ENCODE peak calls at places on chromosome 22, in six cellular contexts. B is NB4; J is dorsolateral prefrontal cortex; O is tibial artery; T is stimulated activated CD4-positive, alpha-beta T cell treated with anti-CD3 and anti-CD28 coated beads, Interleukin-1b, Interleukin-23, amount 100 ng/mL, for 1 hour; M is AG04450. V is an unnamed sample.
A peak's percentile ranks its signal among the peaks of the same experiment; 100 is the strongest.

GRCh38 chr22:33126881-33127280 is 68.7 kb upstream of the SYN3 start:
- DNase-seq in B (no peak), T (no peak), M (no peak), O (no peak), J (peak; percentile 10), V (peak; percentile 8)

GRCh38 chr22:38163844-38164577 is 17.6 kb downstream of the PLA2G6 start:
- DNase-seq in J (no peak), M (no peak), B (no peak), T (no peak), O (no peak), V (peak; percentile 71)

GRCh38 chr22:24685804-24686203 is 82.8 kb downstream of the GGT1 start:
- DNase-seq in O (no peak), J (peak; percentile 68), B (no peak), M (no peak), T (no peak), V (no peak)

GRCh38 chr22:43467571-43467970 is 55.8 kb downstream of the MPPED1 start:
- DNase-seq in J (no peak), B (no peak), O (no peak), T (no peak), M (no peak), V (no peak)

GRCh38 chr22:35227248-35227647 is 30.0 kb upstream of the HMGXB4 start:
- DNase-seq in B (peak; percentile 50), J (no peak), O (no peak), M (no peak), T (no peak), V (no peak)

GRCh38 chr22:50530280-50530856 is 556 bp upstream of the TYMP start:
- DNase-seq in J (no peak), B (peak; percentile 84), M (no peak), O (peak; percentile 80), T (no peak), V (peak; percentile 86)

GRCh38 chr22:27686534-27686933 is 115.0 kb downstream of the MN1 start:
- DNase-seq in J (peak; percentile 5), M (peak; percentile 24), O (peak; percentile 86), B (no peak), T (no peak), V (no peak)

GRCh38 chr22:39247379-39247778 is 2.6 kb upstream of the PDGFB start:
- DNase-seq in O (no peak), M (no peak), J (no peak), T (no peak), B (no peak), V (no peak)

GRCh38 chr22:32183625-32184024 is 21.2 kb downstream of the RFPL2 start:
- DNase-seq in J (no peak), B (no peak), T (no peak), M (no peak), O (no peak), V (no peak)

GRCh38 chr22:33577862-33578411 is 342.3 kb downstream of the LARGE1 start:
- DNase-seq in J (no peak), B (no peak), M (no peak), O (no peak), T (no peak), V (peak; percentile 71)

GRCh38 chr22:50357756-50358155 is 14.6 kb downstream of the PPP6R2 start:
- DNase-seq in O (no peak), T (no peak), M (no peak), B (no peak), J (no peak), V (no peak)

GRCh38 chr22:42863349-42863911 is 6.4 kb upstream of the ARFGAP3 start:
- DNase-seq in T (no peak), M (peak; percentile 65), J (no peak), O (no peak), B (peak; percentile 62), V (peak; percentile 17)

GRCh38 chr22:27480487-27480886 is 321.1 kb downstream of the MN1 start:
- DNase-seq in J (no peak), O (no peak), B (no peak), T (no peak), M (no peak), V (no peak)

GRCh38 chr22:31337178-31337577 is 9.0 kb downstream of the PATZ1 start:
- DNase-seq in J (no peak), M (no peak), T (no peak), O (no peak), B (no peak), V (no peak)

GRCh38 chr22:45164217-45165123 is 745 bp downstream of the NUP50 start:
- DNase-seq in J (peak; percentile 14), B (peak; percentile 54), T (peak; percentile 17), M (no peak), O (no peak), V (peak; percentile 57)

GRCh38 chr22:35071784-35072183 is 5.8 kb downstream of the ISX start:
- DNase-seq in T (no peak), J (no peak), M (no peak), B (no peak), O (no peak), V (no peak)

GRCh38 chr22:31192513-31192912 is 19.6 kb upstream of the LIMK2 start:
- DNase-seq in M (peak; percentile 21), B (peak; percentile 63), O (no peak), T (no peak), J (no peak), V (no peak)

GRCh38 chr22:32558681-32559355 is 84.2 kb downstream of the FBXO7 start:
- DNase-seq in T (no peak), M (peak; percentile 37), B (no peak), J (no peak), O (peak; percentile 90), V (peak; percentile 13)

GRCh38 chr22:50169181-50169759 is 1.3 kb upstream of the PANX2 start:
- DNase-seq in T (no peak), B (no peak), M (no peak), J (no peak), O (no peak), V (no peak)

GRCh38 chr22:28349114-28349513 is 330.5 kb downstream of the TTC28 start:
- DNase-seq in M (no peak), T (no peak), O (no peak), B (no peak), J (no peak), V (no peak)

V was measured in DMS53.